ENCODE peak calls at places on chromosome X, in six cellular contexts. One of them, this sample, is unnamed.

GRCh38 chrX:14832151-14832550 is 40.7 kb downstream of the FANCB start:
- DNase-seq in HCT116: no peak
- DNase-seq in H1: no peak
- DNase-seq in HepG2: no peak
- DNase-seq in K562: no peak
- DNase-seq in GM12878: no peak
- DNase-seq in this sample: no peak

GRCh38 chrX:123833387-123833786 is 26.5 kb upstream of the XIAP start:
- DNase-seq in HCT116: peak
- DNase-seq in H1: peak
- DNase-seq in HepG2: peak
- DNase-seq in K562: peak
- DNase-seq in GM12878: peak
- DNase-seq in this sample: no peak

GRCh38 chrX:153457827-153458466 is 12.1 kb upstream of the TREX2 start:
- DNase-seq in HCT116: no peak
- DNase-seq in H1: no peak
- DNase-seq in HepG2: no peak
- DNase-seq in K562: no peak
- DNase-seq in GM12878: no peak
- DNase-seq in this sample: no peak

GRCh38 chrX:77622672-77623071 is 163.3 kb downstream of the ATRX start:
- DNase-seq in HCT116: no peak
- DNase-seq in H1: no peak
- DNase-seq in HepG2: no peak
- DNase-seq in K562: no peak
- DNase-seq in GM12878: no peak
- DNase-seq in this sample: no peak

GRCh38 chrX:39725928-39726619 is 371.7 kb downstream of the BCOR start:
- DNase-seq in HCT116: no peak
- DNase-seq in H1: no peak
- DNase-seq in HepG2: no peak
- DNase-seq in K562: no peak
- DNase-seq in GM12878: no peak
- DNase-seq in this sample: no peak

GRCh38 chrX:40065291-40066046 is 32.3 kb downstream of the BCOR start:
- DNase-seq in HCT116: no peak
- DNase-seq in H1: no peak
- DNase-seq in HepG2: no peak
- DNase-seq in K562: no peak
- DNase-seq in GM12878: no peak
- DNase-seq in this sample: no peak

GRCh38 chrX:40290519-40290918 is 192.8 kb upstream of the BCOR start:
- DNase-seq in HCT116: no peak
- DNase-seq in H1: no peak
- DNase-seq in HepG2: no peak
- DNase-seq in K562: no peak
- DNase-seq in GM12878: no peak
- DNase-seq in this sample: no peak

GRCh38 chrX:1480082-1480785 is 27.5 kb upstream of the ASMTL start:
- DNase-seq in HCT116: no peak
- DNase-seq in H1: no peak
- DNase-seq in HepG2: no peak
- DNase-seq in K562: no peak
- DNase-seq in GM12878: no peak
- DNase-seq in this sample: no peak

GRCh38 chrX:17529349-17529748 is 154.3 kb downstream of the NHS start:
- DNase-seq in HCT116: no peak
- DNase-seq in H1: no peak
- DNase-seq in HepG2: no peak
- DNase-seq in K562: no peak
- DNase-seq in GM12878: no peak
- DNase-seq in this sample: no peak

GRCh38 chrX:109848451-109849050 is 115.5 kb upstream of the ACSL4 start:
- DNase-seq in HCT116: no peak
- DNase-seq in H1: no peak
- DNase-seq in HepG2: peak
- DNase-seq in K562: peak
- DNase-seq in GM12878: no peak
- DNase-seq in this sample: no peak

GRCh38 chrX:125646195-125646594 is 326.5 kb downstream of the TEX13C start:
- DNase-seq in HCT116: no peak
- DNase-seq in H1: no peak
- DNase-seq in HepG2: no peak
- DNase-seq in K562: no peak
- DNase-seq in GM12878: no peak
- DNase-seq in this sample: no peak

GRCh38 chrX:7127058-7127457 is 20.5 kb upstream of the STS start:
- DNase-seq in HCT116: no peak
- DNase-seq in H1: no peak
- DNase-seq in HepG2: no peak
- DNase-seq in K562: no peak
- DNase-seq in GM12878: no peak
- DNase-seq in this sample: no peak

GRCh38 chrX:7131621-7132020 is 15.9 kb upstream of the STS start:
- DNase-seq in HCT116: no peak
- DNase-seq in H1: no peak
- DNase-seq in HepG2: no peak
- DNase-seq in K562: no peak
- DNase-seq in GM12878: no peak
- DNase-seq in this sample: no peak

GRCh38 chrX:7133036-7133412 is 14.5 kb upstream of the STS start:
- DNase-seq in HCT116: no peak
- DNase-seq in H1: no peak
- DNase-seq in HepG2: no peak
- DNase-seq in K562: peak
- DNase-seq in GM12878: no peak
- DNase-seq in this sample: no peak

DNA sequence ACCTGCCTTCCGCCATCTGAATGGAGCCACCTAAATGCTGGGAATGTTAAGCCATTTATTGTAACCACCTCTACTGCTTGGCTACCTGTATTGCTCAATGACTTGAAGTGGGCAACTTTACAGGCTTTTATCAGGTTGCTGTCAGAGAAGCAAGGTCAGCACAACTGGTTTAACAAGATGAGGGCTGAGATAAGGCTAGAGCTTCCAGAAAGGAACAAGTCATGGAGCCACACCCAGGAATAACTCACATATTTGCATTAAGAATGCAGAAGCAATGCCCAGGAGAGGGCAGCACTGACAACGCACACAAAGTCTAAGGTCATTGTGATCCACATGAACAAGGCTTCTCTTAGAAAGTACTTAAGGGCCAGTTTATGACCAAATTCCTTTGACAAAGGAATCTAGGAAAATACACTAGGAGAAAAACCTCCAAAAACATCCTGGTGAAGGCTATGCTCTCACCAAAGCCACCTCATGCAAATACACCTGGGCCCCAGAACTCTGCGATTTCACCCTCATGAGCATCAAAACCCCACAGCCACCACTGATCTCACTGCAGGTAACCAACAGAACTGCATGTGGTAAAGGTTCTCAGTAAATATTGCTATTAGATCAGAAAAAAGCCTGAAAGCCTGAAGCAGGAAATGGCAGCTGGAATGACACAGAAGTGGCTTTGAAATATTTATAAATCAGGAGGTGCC is 15.0 kb upstream of the STS start:
- DNase-seq in HCT116: peak
- DNase-seq in H1: peak
- DNase-seq in HepG2: peak
- DNase-seq in K562: peak
- DNase-seq in GM12878: no peak
- DNase-seq in this sample: peak
- H3K9ac ChIP-seq in HCT116: peak
- H3K9ac ChIP-seq in H1: no peak
- H3K9ac ChIP-seq in HepG2: no peak
- H3K9ac ChIP-seq in K562: peak
- H3K9ac ChIP-seq in GM12878: no peak
- H3K9ac ChIP-seq in this sample: no peak

GRCh38 chrX:45557390-45557789 is 356.7 kb upstream of the DIPK2B start:
- DNase-seq in HCT116: no peak
- DNase-seq in H1: no peak
- DNase-seq in HepG2: no peak
- DNase-seq in K562: no peak
- DNase-seq in GM12878: no peak
- DNase-seq in this sample: no peak
- TF ChIP-seq ZNF274 in HCT116: no peak
- TF ChIP-seq ZNF274 in H1: no peak
- TF ChIP-seq ZNF274 in HepG2: no peak
- TF ChIP-seq ZNF274 in K562: no peak
- TF ChIP-seq ZNF274 in GM12878: no peak
- TF ChIP-seq ZNF274 in this sample: no peak

GRCh38 chrX:11474021-11474420 is 180.8 kb downstream of the AMELX start:
- DNase-seq in HCT116: no peak
- DNase-seq in H1: no peak
- DNase-seq in HepG2: no peak
- DNase-seq in K562: no peak
- DNase-seq in GM12878: no peak
- DNase-seq in this sample: no peak
- TF ChIP-seq YY1 in HCT116: no peak
- TF ChIP-seq YY1 in H1: no peak
- TF ChIP-seq YY1 in HepG2: no peak
- TF ChIP-seq YY1 in K562: no peak
- TF ChIP-seq YY1 in GM12878: no peak
- TF ChIP-seq YY1 in this sample: no peak

GRCh38 chrX:360496-361150 is 26.1 kb downstream of the PPP2R3B start:
- DNase-seq in HCT116: no peak
- DNase-seq in H1: no peak
- DNase-seq in HepG2: no peak
- DNase-seq in K562: no peak
- DNase-seq in GM12878: no peak
- DNase-seq in this sample: no peak
- H3K9ac ChIP-seq in HCT116: no peak
- H3K9ac ChIP-seq in H1: no peak
- H3K9ac ChIP-seq in HepG2: no peak
- H3K9ac ChIP-seq in K562: no peak
- H3K9ac ChIP-seq in GM12878: no peak
- H3K9ac ChIP-seq in this sample: no peak

DNA sequence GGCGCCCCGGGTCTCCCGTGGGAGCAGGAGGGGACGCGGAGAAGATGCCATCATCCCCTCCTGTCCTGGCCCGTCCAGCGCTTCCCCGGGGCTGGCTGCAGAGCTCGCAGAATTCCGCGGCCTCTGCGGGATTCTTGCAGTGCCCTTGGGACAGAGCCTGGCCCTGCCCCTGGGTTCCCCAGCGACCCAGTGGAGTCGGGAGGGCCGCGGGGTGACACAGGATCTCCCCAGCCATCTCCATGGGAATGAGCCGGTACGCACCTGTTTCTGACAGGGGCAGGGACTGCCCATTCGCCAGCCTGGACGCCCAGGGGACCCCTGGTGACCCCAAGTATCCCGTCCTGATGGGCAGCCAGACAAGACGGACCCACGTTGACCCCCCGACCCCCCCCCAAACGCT is 482 bp downstream of the FAM9C start:
- DNase-seq in HCT116: no peak
- DNase-seq in H1: no peak
- DNase-seq in HepG2: no peak
- DNase-seq in K562: no peak
- DNase-seq in GM12878: no peak
- DNase-seq in this sample: no peak
- TF ChIP-seq ZNF274 in HCT116: no peak
- TF ChIP-seq ZNF274 in H1: no peak
- TF ChIP-seq ZNF274 in HepG2: no peak
- TF ChIP-seq ZNF274 in K562: no peak
- TF ChIP-seq ZNF274 in GM12878: no peak
- TF ChIP-seq ZNF274 in this sample: no peak

GRCh38 chrX:140141444-140142029 is 176.2 kb upstream of the CXorf66 start:
- DNase-seq in HCT116: peak
- DNase-seq in H1: no peak
- DNase-seq in HepG2: peak
- DNase-seq in K562: peak
- DNase-seq in GM12878: peak
- DNase-seq in this sample: no peak
- TF ChIP-seq YY1 in HCT116: no peak
- TF ChIP-seq YY1 in H1: no peak
- TF ChIP-seq YY1 in HepG2: no peak
- TF ChIP-seq YY1 in K562: no peak
- TF ChIP-seq YY1 in GM12878: no peak
- TF ChIP-seq YY1 in this sample: no peak

DNA sequence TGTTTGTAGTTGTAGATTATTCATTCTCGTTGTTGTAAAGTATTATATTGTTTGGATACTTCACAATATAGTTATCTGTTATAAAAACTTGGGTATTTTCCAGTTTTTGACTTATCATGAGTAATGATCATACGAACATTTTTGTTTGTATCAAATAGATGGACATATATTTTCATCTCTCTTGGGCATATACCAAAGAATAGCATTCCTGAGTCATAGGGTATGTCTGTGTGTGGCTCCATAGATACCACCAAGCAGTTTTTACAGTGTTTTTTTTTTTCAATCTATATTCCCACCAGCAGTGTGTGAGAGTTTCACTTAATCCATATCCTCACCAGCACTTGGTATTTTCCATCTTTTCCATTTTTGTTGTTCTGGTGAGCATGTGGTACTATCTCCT is 89.7 kb upstream of the RAB40AL start:
- DNase-seq in HCT116: no peak
- DNase-seq in H1: no peak
- DNase-seq in HepG2: no peak
- DNase-seq in K562: no peak
- DNase-seq in GM12878: no peak
- DNase-seq in this sample: no peak
- H3K9ac ChIP-seq in HCT116: no peak
- H3K9ac ChIP-seq in H1: no peak
- H3K9ac ChIP-seq in HepG2: no peak
- H3K9ac ChIP-seq in K562: no peak
- H3K9ac ChIP-seq in GM12878: no peak
- H3K9ac ChIP-seq in this sample: no peak

DNA sequence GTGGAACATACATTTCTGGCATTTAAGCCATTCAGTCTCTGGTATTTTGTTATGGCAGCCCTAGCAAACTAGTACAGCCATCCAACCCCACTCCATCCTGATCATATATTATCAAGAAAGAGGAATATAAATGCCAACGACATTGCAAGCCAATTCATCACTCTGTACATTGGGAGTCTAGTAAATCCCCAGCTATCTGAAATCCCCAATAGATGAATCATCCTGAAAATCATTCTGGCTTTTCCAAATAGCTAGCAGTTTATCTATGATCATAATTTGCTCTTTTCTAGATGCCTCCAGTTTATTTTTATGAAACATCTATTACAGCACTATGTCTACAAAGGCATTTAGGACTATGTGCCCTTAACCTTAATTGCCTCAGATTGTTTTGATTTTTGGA is 41.1 kb downstream of the FRMD7 start:
- DNase-seq in HCT116: no peak
- DNase-seq in H1: no peak
- DNase-seq in HepG2: no peak
- DNase-seq in K562: no peak
- DNase-seq in GM12878: no peak
- DNase-seq in this sample: no peak
- TF ChIP-seq ZNF274 in HCT116: no peak
- TF ChIP-seq ZNF274 in H1: no peak
- TF ChIP-seq ZNF274 in HepG2: no peak
- TF ChIP-seq ZNF274 in K562: no peak
- TF ChIP-seq ZNF274 in GM12878: no peak
- TF ChIP-seq ZNF274 in this sample: no peak